ENCODE peak calls at places on chromosomes 5 and 9, in eight cellular contexts. One of them, this sample, is unnamed.
A peak's percentile ranks its signal among the peaks of the same experiment; 100 is the strongest.

GRCh38 chr5:14561741-14562140 is 19.9 kb upstream of the OTULINL start:
- DNase-seq in stomach: no peak
- DNase-seq in spleen: no peak
- DNase-seq in sigmoid colon: no peak
- DNase-seq in suprapubic skin: no peak
- DNase-seq in HCT116: no peak
- DNase-seq in prostate gland: no peak
- DNase-seq in HepG2: no peak
- DNase-seq in this sample: no peak

GRCh38 chr5:51997908-51998307 is 614.7 kb downstream of the ISL1 start:
- DNase-seq in stomach: no peak
- DNase-seq in spleen: no peak
- DNase-seq in sigmoid colon: no peak
- DNase-seq in suprapubic skin: no peak
- DNase-seq in HCT116: no peak
- DNase-seq in prostate gland: no peak
- DNase-seq in HepG2: no peak
- DNase-seq in this sample: no peak

GRCh38 chr9:109906766-109907382 is 126.9 kb downstream of the PALM2AKAP2 start:
- DNase-seq in stomach: no peak
- DNase-seq in spleen: no peak
- DNase-seq in sigmoid colon: no peak
- DNase-seq in suprapubic skin: no peak
- DNase-seq in HCT116: no peak
- DNase-seq in prostate gland: no peak
- DNase-seq in HepG2: peak; percentile 8
- DNase-seq in this sample: no peak

GRCh38 chr5:143331956-143332355 is 71.5 kb downstream of the NR3C1 start:
- DNase-seq in stomach: no peak
- DNase-seq in spleen: no peak
- DNase-seq in sigmoid colon: no peak
- DNase-seq in suprapubic skin: no peak
- DNase-seq in HCT116: no peak
- DNase-seq in prostate gland: no peak
- DNase-seq in HepG2: no peak
- DNase-seq in this sample: no peak

GRCh38 chr5:140630296-140630695 is 2.7 kb downstream of the CD14 start:
- DNase-seq in stomach: no peak
- DNase-seq in spleen: no peak
- DNase-seq in sigmoid colon: no peak
- DNase-seq in suprapubic skin: no peak
- DNase-seq in HCT116: no peak
- DNase-seq in prostate gland: no peak
- DNase-seq in HepG2: no peak
- DNase-seq in this sample: no peak

GRCh38 chr5:147427784-147428401 is 82.0 kb downstream of the DPYSL3 start:
- DNase-seq in stomach: no peak
- DNase-seq in spleen: no peak
- DNase-seq in sigmoid colon: no peak
- DNase-seq in suprapubic skin: no peak
- DNase-seq in HCT116: no peak
- DNase-seq in prostate gland: no peak
- DNase-seq in HepG2: no peak
- DNase-seq in this sample: no peak

GRCh38 chr5:122153230-122153629 is 23.9 kb downstream of the ZNF474 start:
- DNase-seq in stomach: no peak
- DNase-seq in spleen: no peak
- DNase-seq in sigmoid colon: no peak
- DNase-seq in suprapubic skin: no peak
- DNase-seq in HCT116: no peak
- DNase-seq in prostate gland: no peak
- DNase-seq in HepG2: no peak
- DNase-seq in this sample: no peak

GRCh38 chr9:12961276-12961809 is 186.5 kb downstream of the LURAP1L start:
- DNase-seq in stomach: no peak
- DNase-seq in spleen: no peak
- DNase-seq in sigmoid colon: no peak
- DNase-seq in suprapubic skin: no peak
- DNase-seq in HCT116: no peak
- DNase-seq in prostate gland: no peak
- DNase-seq in HepG2: no peak
- DNase-seq in this sample: no peak

GRCh38 chr9:113734826-113735225 is 141.3 kb upstream of the ZNF618 start:
- DNase-seq in stomach: no peak
- DNase-seq in spleen: no peak
- DNase-seq in sigmoid colon: no peak
- DNase-seq in suprapubic skin: no peak
- DNase-seq in HCT116: no peak
- DNase-seq in prostate gland: no peak
- DNase-seq in HepG2: no peak
- DNase-seq in this sample: no peak

GRCh38 chr9:4489562-4489918 is 728 bp upstream of the SLC1A1 start:
- DNase-seq in stomach: peak; percentile 44
- DNase-seq in spleen: no peak
- DNase-seq in sigmoid colon: no peak
- DNase-seq in suprapubic skin: no peak
- DNase-seq in HCT116: no peak
- DNase-seq in prostate gland: peak; percentile 23
- DNase-seq in HepG2: no peak
- DNase-seq in this sample: no peak

GRCh38 chr9:113796651-113797426 is 79.3 kb upstream of the ZNF618 start:
- DNase-seq in stomach: no peak
- DNase-seq in spleen: no peak
- DNase-seq in sigmoid colon: no peak
- DNase-seq in suprapubic skin: no peak
- DNase-seq in HCT116: no peak
- DNase-seq in prostate gland: no peak
- DNase-seq in HepG2: no peak
- DNase-seq in this sample: no peak

GRCh38 chr9:110748251-110748893 is 79.8 kb downstream of the MUSK start:
- DNase-seq in stomach: no peak
- DNase-seq in spleen: no peak
- DNase-seq in sigmoid colon: no peak
- DNase-seq in suprapubic skin: no peak
- DNase-seq in HCT116: no peak
- DNase-seq in prostate gland: peak; percentile 43
- DNase-seq in HepG2: no peak
- DNase-seq in this sample: no peak

GRCh38 chr5:61817472-61818326 is 485.6 kb downstream of the ZSWIM6 start:
- DNase-seq in stomach: peak; percentile 36
- DNase-seq in spleen: no peak
- DNase-seq in sigmoid colon: no peak
- DNase-seq in suprapubic skin: no peak
- DNase-seq in HCT116: peak; percentile 22
- DNase-seq in prostate gland: peak; percentile 47
- DNase-seq in HepG2: peak; percentile 5
- DNase-seq in this sample: peak; percentile 31

GRCh38 chr9:120767451-120767850 is 25.8 kb downstream of the FBXW2 start:
- DNase-seq in stomach: no peak
- DNase-seq in spleen: no peak
- DNase-seq in sigmoid colon: no peak
- DNase-seq in suprapubic skin: no peak
- DNase-seq in HCT116: no peak
- DNase-seq in prostate gland: no peak
- DNase-seq in HepG2: peak; percentile 11
- DNase-seq in this sample: no peak

GRCh38 chr5:17004441-17005086 is 68.5 kb upstream of the MYO10 start:
- DNase-seq in stomach: no peak
- DNase-seq in spleen: no peak
- DNase-seq in sigmoid colon: no peak
- DNase-seq in suprapubic skin: no peak
- DNase-seq in HCT116: no peak
- DNase-seq in prostate gland: no peak
- DNase-seq in HepG2: no peak
- DNase-seq in this sample: no peak

GRCh38 chr5:168041583-168041982 is 249.9 kb upstream of the WWC1 start:
- DNase-seq in stomach: no peak
- DNase-seq in spleen: no peak
- DNase-seq in sigmoid colon: no peak
- DNase-seq in suprapubic skin: no peak
- DNase-seq in HCT116: no peak
- DNase-seq in prostate gland: no peak
- DNase-seq in HepG2: no peak
- DNase-seq in this sample: no peak

GRCh38 chr5:103744159-103744558 is 181.6 kb upstream of the NUDT12 start:
- DNase-seq in stomach: no peak
- DNase-seq in spleen: no peak
- DNase-seq in sigmoid colon: no peak
- DNase-seq in suprapubic skin: no peak
- DNase-seq in HCT116: no peak
- DNase-seq in prostate gland: no peak
- DNase-seq in HepG2: no peak
- DNase-seq in this sample: no peak

GRCh38 chr5:145178667-145179523 is 656.2 kb downstream of the PRELID2 start:
- DNase-seq in stomach: no peak
- DNase-seq in spleen: no peak
- DNase-seq in sigmoid colon: no peak
- DNase-seq in suprapubic skin: no peak
- DNase-seq in HCT116: no peak
- DNase-seq in prostate gland: no peak
- DNase-seq in HepG2: peak; percentile 0
- DNase-seq in this sample: no peak

GRCh38 chr9:79581388-79581787 is 9.6 kb downstream of the TLE4 start:
- DNase-seq in stomach: peak; percentile 33
- DNase-seq in spleen: no peak
- DNase-seq in sigmoid colon: no peak
- DNase-seq in suprapubic skin: no peak
- DNase-seq in HCT116: no peak
- DNase-seq in prostate gland: no peak
- DNase-seq in HepG2: no peak
- DNase-seq in this sample: peak; percentile 15

GRCh38 chr5:127810707-127811106 is 107.5 kb downstream of the CCDC192 start:
- DNase-seq in stomach: no peak
- DNase-seq in spleen: no peak
- DNase-seq in sigmoid colon: no peak
- DNase-seq in suprapubic skin: no peak
- DNase-seq in HCT116: no peak
- DNase-seq in prostate gland: no peak
- DNase-seq in HepG2: no peak
- DNase-seq in this sample: no peak

GRCh38 chr5:6504677-6505414 is 56.2 kb downstream of the UBE2QL1 start:
- DNase-seq in stomach: no peak
- DNase-seq in spleen: no peak
- DNase-seq in sigmoid colon: no peak
- DNase-seq in suprapubic skin: no peak
- DNase-seq in HCT116: no peak
- DNase-seq in prostate gland: peak; percentile 27
- DNase-seq in HepG2: no peak
- DNase-seq in this sample: no peak

DNA sequence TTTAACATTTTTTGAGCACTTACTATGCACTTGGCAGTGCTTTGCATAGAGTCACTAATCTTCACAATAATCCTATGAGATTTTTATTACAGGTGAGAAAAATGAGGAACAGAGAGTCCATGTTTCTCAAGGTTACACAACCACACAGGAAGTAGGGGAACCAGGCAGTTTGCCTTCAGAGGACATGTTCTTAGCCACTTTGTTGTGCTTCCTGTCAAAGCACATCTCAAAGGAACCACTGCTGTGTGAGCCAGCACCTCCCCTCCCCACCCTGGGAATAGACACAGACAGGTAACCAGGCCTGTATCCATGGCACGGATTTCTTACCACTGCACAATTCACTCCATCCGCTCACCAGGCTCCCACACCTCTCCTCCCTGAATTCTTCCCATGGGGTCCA is 6.3 kb upstream of the DNAJB5 start:
- DNase-seq in stomach: no peak
- DNase-seq in spleen: peak; percentile 75
- DNase-seq in sigmoid colon: no peak
- DNase-seq in suprapubic skin: no peak
- DNase-seq in HCT116: no peak
- DNase-seq in prostate gland: no peak
- DNase-seq in HepG2: no peak
- DNase-seq in this sample: no peak
- H3K4me3 ChIP-seq in stomach: no peak overlapping the region
- H3K4me3 ChIP-seq in spleen: no peak overlapping the region
- H3K4me3 ChIP-seq in sigmoid colon: no peak overlapping the region
- H3K4me3 ChIP-seq in suprapubic skin: no peak overlapping the region
- H3K4me3 ChIP-seq in HCT116: no peak overlapping the region
- H3K4me3 ChIP-seq in prostate gland: no peak overlapping the region
- H3K4me3 ChIP-seq in HepG2: no peak overlapping the region
- H3K4me3 ChIP-seq in this sample: no peak overlapping the region

GRCh38 chr9:137949260-137949659 is 71.7 kb downstream of the CACNA1B start:
- DNase-seq in stomach: no peak
- DNase-seq in spleen: no peak
- DNase-seq in sigmoid colon: no peak
- DNase-seq in suprapubic skin: no peak
- DNase-seq in HCT116: no peak
- DNase-seq in prostate gland: no peak
- DNase-seq in HepG2: no peak
- DNase-seq in this sample: no peak

GRCh38 chr9:137947012-137947411 is 69.4 kb downstream of the CACNA1B start:
- DNase-seq in stomach: no peak
- DNase-seq in spleen: no peak
- DNase-seq in sigmoid colon: no peak
- DNase-seq in suprapubic skin: no peak
- DNase-seq in HCT116: no peak
- DNase-seq in prostate gland: no peak
- DNase-seq in HepG2: no peak
- DNase-seq in this sample: no peak

GRCh38 chr9:137948642-137949041 is 71.1 kb downstream of the CACNA1B start:
- DNase-seq in stomach: no peak
- DNase-seq in spleen: no peak
- DNase-seq in sigmoid colon: no peak
- DNase-seq in suprapubic skin: no peak
- DNase-seq in HCT116: no peak
- DNase-seq in prostate gland: no peak
- DNase-seq in HepG2: no peak
- DNase-seq in this sample: no peak

GRCh38 chr9:137943655-137944054 is 66.1 kb downstream of the CACNA1B start:
- DNase-seq in stomach: no peak
- DNase-seq in spleen: no peak
- DNase-seq in sigmoid colon: no peak
- DNase-seq in suprapubic skin: no peak
- DNase-seq in HCT116: no peak
- DNase-seq in prostate gland: no peak
- DNase-seq in HepG2: no peak
- DNase-seq in this sample: no peak

GRCh38 chr9:137945581-137945980 is 68.0 kb downstream of the CACNA1B start:
- DNase-seq in stomach: no peak
- DNase-seq in spleen: no peak
- DNase-seq in sigmoid colon: no peak
- DNase-seq in suprapubic skin: no peak
- DNase-seq in HCT116: no peak
- DNase-seq in prostate gland: no peak
- DNase-seq in HepG2: no peak
- DNase-seq in this sample: no peak
- TF ChIP-seq POLR2A in stomach: no peak
- TF ChIP-seq POLR2A in spleen: no peak
- TF ChIP-seq POLR2A in sigmoid colon: no peak
- TF ChIP-seq POLR2A in suprapubic skin: no peak
- TF ChIP-seq POLR2A in HCT116: no peak
- TF ChIP-seq POLR2A in prostate gland: no peak
- TF ChIP-seq POLR2A in HepG2: no peak
- TF ChIP-seq POLR2A in this sample: no peak

GRCh38 chr5:158881076-158881880 is 218.4 kb downstream of the EBF1 start:
- DNase-seq in stomach: no peak
- DNase-seq in spleen: no peak
- DNase-seq in sigmoid colon: no peak
- DNase-seq in suprapubic skin: no peak
- DNase-seq in HCT116: no peak
- DNase-seq in prostate gland: no peak
- DNase-seq in HepG2: no peak
- DNase-seq in this sample: no peak
- TF ChIP-seq POLR2AphosphoS5 in stomach: no peak
- TF ChIP-seq POLR2AphosphoS5 in spleen: no peak
- TF ChIP-seq POLR2AphosphoS5 in sigmoid colon: no peak
- TF ChIP-seq POLR2AphosphoS5 in suprapubic skin: no peak
- TF ChIP-seq POLR2AphosphoS5 in HCT116: no peak
- TF ChIP-seq POLR2AphosphoS5 in prostate gland: no peak
- TF ChIP-seq POLR2AphosphoS5 in HepG2: no peak
- TF ChIP-seq POLR2AphosphoS5 in this sample: no peak

GRCh38 chr9:129220771-129221170 is 42.7 kb upstream of the IER5L start:
- DNase-seq in stomach: no peak
- DNase-seq in spleen: no peak
- DNase-seq in sigmoid colon: no peak
- DNase-seq in suprapubic skin: no peak
- DNase-seq in HCT116: no peak
- DNase-seq in prostate gland: no peak
- DNase-seq in HepG2: no peak
- DNase-seq in this sample: no peak
- H3K4me3 ChIP-seq in stomach: no peak overlapping the region
- H3K4me3 ChIP-seq in spleen: no peak overlapping the region
- H3K4me3 ChIP-seq in sigmoid colon: no peak overlapping the region
- H3K4me3 ChIP-seq in suprapubic skin: no peak overlapping the region
- H3K4me3 ChIP-seq in HCT116: no peak overlapping the region
- H3K4me3 ChIP-seq in prostate gland: no peak overlapping the region
- H3K4me3 ChIP-seq in HepG2: no peak overlapping the region
- H3K4me3 ChIP-seq in this sample: no peak overlapping the region